ENCODE peak calls at places on chromosomes 11 and 22, in eight cellular contexts. F is PC-9, E is cardiac fibroblast, A is upper lobe of right lung, I is Peyer's patch, V is AG09309, C is nephron progenitor cell, N is GM10248. G is an unnamed sample.

GRCh38 chr11:61838921-61839320 is 10.8 kb downstream of the FADS2 start:
- DNase-seq in F (peak; percentile 13), E (no peak), A (no peak), I (no peak), V (no peak), C (no peak), N (no peak), G (no peak)

GRCh38 chr11:26228778-26229177 is 103.2 kb upstream of the ANO3 start:
- DNase-seq in F (no peak), E (peak; percentile 33), A (no peak), I (no peak), V (no peak), C (no peak), N (no peak), G (no peak)

GRCh38 chr11:28621648-28622215 is 513.5 kb downstream of the METTL15 start:
- DNase-seq in F (no peak), E (peak; percentile 49), A (no peak), I (no peak), V (no peak), C (no peak), N (no peak), G (no peak)

GRCh38 chr11:111173221-111173620 is 72.3 kb upstream of the POU2AF2 start:
- DNase-seq in F (no peak), E (no peak), A (no peak), I (no peak), V (no peak), C (no peak), N (no peak), G (no peak)

GRCh38 chr11:116852261-116853125 is 15.1 kb upstream of the APOA1 start:
- DNase-seq in F (peak; percentile 62), E (peak; percentile 66), A (no peak), I (no peak), V (peak; percentile 69), C (no peak), N (no peak), G (no peak)

GRCh38 chr11:130535530-130535929 is 87.1 kb downstream of the ADAMTS15 start:
- DNase-seq in F (no peak), E (no peak), A (no peak), I (no peak), V (no peak), C (no peak), N (no peak), G (no peak)

GRCh38 chr11:62850911-62851806 is 11.8 kb upstream of the WDR74 start:
- DNase-seq in F (peak; percentile 71), E (no peak), A (no peak), I (no peak), V (no peak), C (no peak), N (no peak), G (no peak)

GRCh38 chr11:3796796-3797328 is 492 bp downstream of the NUP98 start:
- DNase-seq in F (no peak), E (no peak), A (no peak), I (no peak), V (no peak), C (no peak), N (no peak), G (no peak)

GRCh38 chr22:50670513-50670912 is 2.1 kb upstream of the SHANK3 start:
- DNase-seq in F (peak; percentile 35), E (no peak), A (no peak), I (no peak), V (no peak), C (no peak), N (no peak), G (no peak)

GRCh38 chr11:62547691-62548281 is 1.2 kb upstream of the AHNAK start:
- DNase-seq in F (no peak), E (no peak), A (no peak), I (no peak), V (no peak), C (no peak), N (no peak), G (no peak)

GRCh38 chr11:25441432-25441831 is 890.5 kb upstream of the ANO3 start:
- DNase-seq in F (no peak), E (peak; percentile 30), A (no peak), I (no peak), V (no peak), C (no peak), N (no peak), G (no peak)

GRCh38 chr22:43377486-43377995 is 34.3 kb upstream of the MPPED1 start:
- DNase-seq in F (no peak), E (peak; percentile 16), A (no peak), I (no peak), V (no peak), C (no peak), N (no peak), G (no peak)

GRCh38 chr22:44955102-44955501 is 54.7 kb downstream of the PHF21B start:
- DNase-seq in F (no peak), E (no peak), A (no peak), I (no peak), V (no peak), C (no peak), N (peak; percentile 46), G (no peak)

GRCh38 chr22:27213766-27214581 is 556.6 kb downstream of the MIAT start:
- DNase-seq in F (no peak), E (peak; percentile 93), A (no peak), I (no peak), V (peak; percentile 25), C (no peak), N (no peak), G (no peak)

GRCh38 chr11:2797741-2798361 is 87.7 kb downstream of the CDKN1C start:
- DNase-seq in F (no peak), E (no peak), A (peak; percentile 59), I (no peak), V (no peak), C (no peak), N (no peak), G (no peak)

GRCh38 chr22:26725012-26725676 is 67.8 kb downstream of the MIAT start:
- DNase-seq in F (no peak), E (no peak), A (no peak), I (no peak), V (no peak), C (no peak), N (no peak), G (no peak)

GRCh38 chr22:48557473-48557872 is 1270.2 kb downstream of the BRD1 start:
- DNase-seq in F (no peak), E (no peak), A (no peak), I (no peak), V (no peak), C (no peak), N (no peak), G (no peak)

GRCh38 chr11:96241351-96241841 is 101.6 kb downstream of the MAML2 start:
- DNase-seq in F (no peak), E (no peak), A (no peak), I (no peak), V (no peak), C (no peak), N (no peak), G (no peak)

GRCh38 chr11:106021181-106021966 is 666 bp downstream of the MSANTD4 start:
- DNase-seq in F (no peak), E (peak; percentile 54), A (no peak), I (peak; percentile 27), V (peak; percentile 85), C (no peak), N (no peak), G (no peak)

GRCh38 chr11:106022795-106023275 is 795 bp upstream of the MSANTD4 start:
- DNase-seq in F (no peak), E (no peak), A (no peak), I (no peak), V (no peak), C (no peak), N (no peak), G (no peak)

GRCh38 chr11:106017088-106017487 is 5.0 kb downstream of the MSANTD4 start:
- DNase-seq in F (no peak), E (no peak), A (no peak), I (no peak), V (no peak), C (no peak), N (no peak), G (no peak)

DNA sequence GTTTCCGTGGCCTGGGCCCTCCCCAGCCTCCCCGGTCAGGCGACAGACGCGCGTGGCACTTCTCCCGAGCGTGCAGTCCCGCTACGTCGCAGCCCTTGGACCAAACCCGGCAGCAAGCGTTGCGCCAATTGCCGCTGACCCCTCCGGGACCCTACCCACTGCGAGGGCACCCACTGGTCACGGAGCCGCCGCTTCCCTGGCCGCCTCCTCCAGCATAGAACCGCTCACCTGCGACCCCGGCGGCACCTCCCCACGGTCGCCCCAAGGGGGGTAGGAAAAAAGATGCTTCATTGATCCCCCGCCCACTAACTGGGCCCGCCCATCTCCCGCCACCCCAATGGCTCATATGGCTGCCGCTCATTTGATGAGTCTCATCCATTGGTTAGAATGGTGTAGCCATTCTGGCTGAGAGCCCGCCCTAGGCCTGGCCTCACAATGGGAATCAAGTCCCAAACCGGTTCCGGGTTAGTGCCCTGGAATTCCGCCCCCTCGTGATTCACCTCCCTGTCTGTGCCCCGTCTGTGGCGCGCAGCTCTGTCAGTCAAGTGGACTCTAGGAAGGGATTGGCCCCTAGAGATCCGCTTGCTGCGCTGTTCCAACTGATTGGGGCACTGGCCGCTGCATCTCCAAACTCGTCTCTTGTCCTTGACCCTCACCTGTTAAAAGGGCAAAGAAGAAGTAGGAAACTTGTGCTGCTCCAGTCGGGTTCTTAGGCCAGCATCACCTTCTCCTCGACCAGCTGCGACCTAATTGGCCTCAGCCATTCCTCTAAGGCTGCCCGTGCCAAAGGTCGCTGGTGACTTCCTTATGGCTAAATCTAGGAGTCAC is at the start of gene MSANTD4:
- DNase-seq in F (peak; percentile 100), E (peak; percentile 100), A (peak; percentile 99), I (peak; percentile 96), V (peak; percentile 98), C (peak; percentile 96), N (peak; percentile 96), G (peak; percentile 93)
- TF ChIP-seq CTCF in F (no peak), E (no peak), A (no peak), I (no peak), V (no peak), C (no peak), N (no peak), G (peak; percentile 5)

DNA sequence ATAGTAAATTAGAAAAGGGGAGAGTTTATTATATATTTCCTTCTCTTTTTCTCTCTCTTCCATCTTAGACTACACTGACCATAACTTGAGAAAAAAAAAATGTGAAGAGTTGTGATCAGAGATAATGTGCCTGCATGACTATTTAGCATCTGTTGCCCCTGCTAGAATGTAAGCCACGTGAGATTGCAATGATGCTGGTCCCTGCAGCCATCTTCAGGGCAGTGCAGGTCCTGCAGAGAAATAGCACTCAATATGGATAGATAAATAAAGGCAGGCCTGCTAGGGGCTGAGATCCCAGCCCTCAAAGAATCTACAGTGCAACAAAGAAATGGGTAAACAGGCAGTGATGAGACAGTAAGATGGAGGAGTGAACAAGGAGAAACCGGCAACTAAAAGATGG is 7.8 kb upstream of the DKK3 start:
- DNase-seq in F (no peak), E (no peak), A (no peak), I (no peak), V (no peak), C (no peak), N (no peak), G (no peak)
- TF ChIP-seq CTCF in F (no peak), E (no peak), A (no peak), I (no peak), V (peak; percentile 24), C (no peak), N (no peak), G (no peak)

GRCh38 chr11:70087446-70088167 is 9.5 kb downstream of the ANO1 start:
- DNase-seq in F (no peak), E (no peak), A (peak; percentile 57), I (no peak), V (no peak), C (no peak), N (no peak), G (no peak)
- TF ChIP-seq CTCF in F (no peak), E (no peak), A (no peak), I (no peak), V (no peak), C (no peak), N (no peak), G (no peak)

GRCh38 chr22:22207845-22208564 is 36.6 kb upstream of the VPREB1 start:
- DNase-seq in F (peak; percentile 54), E (peak; percentile 79), A (peak; percentile 86), I (peak; percentile 91), V (no peak), C (peak; percentile 89), N (peak; percentile 84), G (peak; percentile 73)
- TF ChIP-seq CTCF in F (peak; percentile 73), E (peak; percentile 74), A (peak; percentile 60), I (peak; percentile 57), V (peak; percentile 85), C (peak; percentile 78), N (peak; percentile 78), G (peak; percentile 73)

G was measured in neural crest cell.